ENCODE peak calls at places on chromosomes 4 and X, in four cellular contexts. B, Z, S and N are unnamed samples.
A peak's percentile ranks its signal among the peaks of the same experiment; 100 is the strongest.

GRCh38 chr4:16029329-16029728 is 54.5 kb downstream of the PROM1 start:
- DNase-seq in B (peak; percentile 82), Z (no peak), S (peak; percentile 75), N (peak; percentile 80)

GRCh38 chrX:12567857-12568256 is 223.4 kb upstream of the PRPS2 start:
- DNase-seq in B (peak; percentile 8), Z (no peak), S (peak; percentile 9), N (peak; percentile 25)

GRCh38 chrX:10496345-10496965 is 123.9 kb downstream of the MID1 start:
- DNase-seq in B (peak; percentile 63), Z (no peak), S (peak; percentile 88), N (peak; percentile 70)

GRCh38 chr4:52244103-52244772 is 193.1 kb downstream of the SPATA18 start:
- DNase-seq in B (no peak), Z (no peak), S (no peak), N (no peak)

GRCh38 chr4:88097781-88098180 is 60.7 kb downstream of the ABCG2 start:
- DNase-seq in B (no peak), Z (no peak), S (no peak), N (peak; percentile 31)

GRCh38 chr4:10100734-10101216 is 15.8 kb downstream of the WDR1 start:
- DNase-seq in B (no peak), Z (no peak), S (no peak), N (no peak)

GRCh38 chr4:168362025-168362401 is 43.5 kb upstream of the DDX60 start:
- DNase-seq in B (no peak), Z (no peak), S (no peak), N (no peak)

GRCh38 chr4:158949094-158949493 is 153.8 kb upstream of the RAPGEF2 start:
- DNase-seq in B (peak; percentile 60), Z (no peak), S (no peak), N (peak; percentile 68)

GRCh38 chrX:119481218-119481875 is 13.1 kb downstream of the SLC25A5 start:
- DNase-seq in B (no peak), Z (no peak), S (no peak), N (no peak)

GRCh38 chrX:150694738-150695410 is 1.7 kb downstream of the MTMR1 start:
- DNase-seq in B (no peak), Z (no peak), S (no peak), N (peak; percentile 23)

GRCh38 chrX:150696264-150696789 is 3.1 kb downstream of the MTMR1 start:
- DNase-seq in B (no peak), Z (no peak), S (no peak), N (no peak)

GRCh38 chrX:150692296-150692695 is 900 bp upstream of the MTMR1 start:
- DNase-seq in B (no peak), Z (no peak), S (no peak), N (no peak)

GRCh38 chrX:150692837-150693781 is at the start of gene MTMR1:
- DNase-seq in B (no peak), Z (peak; percentile 65), S (no peak), N (no peak)

GRCh38 chrX:150693782-150694574 is 782 bp downstream of the MTMR1 start:
- DNase-seq in B (peak; percentile 53), Z (peak; percentile 65), S (peak; percentile 86), N (peak; percentile 54)
- H3K4me3 ChIP-seq in B (peak overlapping the region; percentile 58), Z (peak overlapping the region; percentile 50), S (peak overlapping the region; percentile 64), N (peak overlapping the region; percentile 55)

GRCh38 chr4:180832086-180832485 is 1411.1 kb upstream of the TENM3 start:
- DNase-seq in B (no peak), Z (no peak), S (no peak), N (no peak)
- TF ChIP-seq CTCF in B (no peak), Z (no peak), S (peak; percentile 14), N (peak; percentile 14)

DNA sequence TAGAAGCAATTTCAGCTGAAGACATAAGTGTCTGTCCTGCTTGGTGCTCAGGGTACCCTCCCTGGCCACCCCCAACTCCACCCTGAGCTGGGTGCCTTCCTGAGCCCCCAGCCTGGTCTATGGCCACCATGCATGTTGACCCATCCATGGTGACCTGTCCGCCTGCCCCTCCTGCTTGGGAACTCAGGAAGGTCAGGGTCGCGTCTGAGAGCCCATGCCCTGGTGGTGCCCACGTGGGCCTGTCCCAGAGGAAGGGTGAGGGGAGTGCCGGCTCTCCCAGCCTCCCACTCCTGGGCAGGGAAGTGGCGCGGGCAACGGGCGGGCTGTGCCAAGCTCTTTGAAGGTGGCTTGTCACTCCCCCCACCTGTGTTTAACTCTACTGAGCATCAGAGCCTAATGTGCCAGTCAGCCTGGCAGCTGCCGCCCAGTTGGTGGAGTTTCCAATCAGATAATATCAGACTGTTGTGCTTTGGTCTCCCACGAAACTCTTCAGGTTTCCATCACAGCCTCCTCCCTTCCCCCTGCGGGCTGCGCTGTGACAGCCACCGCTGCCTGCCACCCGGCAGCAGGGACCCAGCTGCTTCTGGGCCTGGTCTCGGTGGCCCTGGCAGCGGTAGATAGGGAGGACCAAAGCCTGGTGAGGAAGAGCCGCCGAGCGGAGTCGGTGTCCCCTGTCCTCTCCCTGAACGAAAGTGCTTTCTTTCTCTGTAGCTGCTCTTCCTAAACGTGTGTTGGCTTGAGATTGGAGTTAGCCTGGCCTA is 4.8 kb downstream of the SH3BP2 start:
- DNase-seq in B (no peak), Z (no peak), S (no peak), N (no peak)
- H3K4me3 ChIP-seq in B (no peak overlapping the region), Z (no peak overlapping the region), S (no peak overlapping the region), N (no peak overlapping the region)

DNA sequence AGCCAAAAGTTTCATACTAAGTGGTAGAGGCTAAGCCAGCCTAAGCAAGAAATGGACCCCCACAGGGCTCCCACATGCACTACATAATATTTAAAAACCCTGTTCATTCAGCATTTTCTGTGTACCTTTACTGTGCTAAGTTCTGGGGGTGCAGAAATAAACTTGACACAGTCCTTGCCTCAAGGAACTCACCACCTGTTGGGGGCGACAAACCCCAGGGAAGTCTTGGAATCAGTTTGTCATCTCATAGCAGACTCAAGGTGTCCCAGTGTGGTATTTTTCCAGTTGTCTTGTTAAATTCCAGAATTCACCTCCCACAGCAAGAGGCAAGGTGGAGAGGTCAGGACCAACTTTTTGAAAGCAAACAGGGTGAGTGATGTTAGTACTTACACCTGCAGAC is 43.1 kb downstream of the ATG4A start:
- DNase-seq in B (no peak), Z (no peak), S (no peak), N (no peak)
- TF ChIP-seq CTCF in B (no peak), Z (no peak), S (no peak), N (peak; percentile 7)

DNA sequence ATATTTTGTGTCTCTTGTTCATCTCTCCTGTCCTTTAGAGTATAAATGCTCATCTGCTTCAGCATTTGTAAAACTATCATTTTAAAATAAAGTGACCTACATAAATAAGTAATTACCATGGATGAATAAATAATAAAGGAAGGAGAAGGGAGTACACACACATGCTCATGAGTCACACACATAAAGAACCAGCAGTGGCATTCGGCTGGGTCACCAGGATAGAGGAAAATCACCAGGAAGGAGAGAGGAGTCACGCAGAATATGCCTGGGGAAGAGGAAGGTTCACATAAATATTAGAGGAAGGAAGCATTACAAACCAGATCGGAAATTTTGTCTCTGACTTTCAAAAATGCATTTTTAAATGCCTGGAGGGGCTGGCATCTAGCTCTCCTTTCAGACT is 38.5 kb upstream of the MED14 start:
- DNase-seq in B (peak; percentile 73), Z (no peak), S (peak; percentile 29), N (peak; percentile 70)
- H3K4me3 ChIP-seq in B (no peak overlapping the region), Z (no peak overlapping the region), S (no peak overlapping the region), N (no peak overlapping the region)

GRCh38 chr4:119284876-119285611 is 36.9 kb downstream of the FABP2 start:
- DNase-seq in B (peak; percentile 62), Z (peak; percentile 11), S (peak; percentile 13), N (peak; percentile 32)
- TF ChIP-seq CTCF in B (no peak), Z (no peak), S (peak; percentile 20), N (no peak)